ENCODE peak calls at places on chromosomes 4 and X, in nine cellular contexts. A is uterus, Q is K562, I is HCT116, M is transverse colon, P is A549, V is ovary, G is heart left ventricle, J is testis. R is an unnamed sample.

GRCh38 chr4:42371306-42372063 is 25.8 kb upstream of the SHISA3 start:
- DNase-seq in G (no peak), J (peak; percentile 37), M (no peak), P (peak; percentile 53), Q (peak; percentile 19), I (peak; percentile 33), A (no peak), V (no peak), R (no peak)

GRCh38 chr4:2354760-2355159 is 63.7 kb downstream of the ZFYVE28 start:
- DNase-seq in M (peak; percentile 5), A (no peak), Q (no peak), G (no peak), P (no peak), I (no peak), J (no peak), V (no peak), R (no peak)

GRCh38 chr4:10123227-10124101 is 6.9 kb upstream of the WDR1 start:
- DNase-seq in Q (no peak), V (no peak), G (no peak), P (no peak), M (peak; percentile 58), A (no peak), I (no peak), J (no peak), R (no peak)

GRCh38 chr4:145614235-145614615 is 5.0 kb upstream of the MMAA start:
- DNase-seq in I (no peak), G (no peak), V (no peak), A (no peak), Q (no peak), M (no peak), J (no peak), P (no peak), R (no peak)

GRCh38 chrX:31459361-31459760 is 387.5 kb upstream of the FTHL17 start:
- DNase-seq in A (no peak), J (no peak), G (no peak), I (no peak), V (no peak), P (no peak), M (no peak), Q (no peak), R (no peak)

GRCh38 chrX:46782034-46782433 is 23.1 kb upstream of the SLC9A7 start:
- DNase-seq in I (no peak), V (no peak), M (no peak), P (no peak), J (no peak), G (no peak), A (no peak), Q (no peak), R (no peak)

GRCh38 chr4:141771889-141772830 is 135.8 kb downstream of the IL15 start:
- DNase-seq in V (no peak), G (no peak), J (no peak), Q (no peak), P (peak; percentile 21), M (no peak), I (no peak), A (no peak), R (no peak)

GRCh38 chrX:41148553-41148952 is 63.3 kb downstream of the USP9X start:
- DNase-seq in Q (no peak), I (no peak), P (no peak), V (no peak), J (no peak), A (no peak), G (no peak), M (no peak), R (no peak)

GRCh38 chr4:87620086-87620485 is 11.8 kb downstream of the DSPP start:
- DNase-seq in G (no peak), J (no peak), V (no peak), Q (no peak), M (no peak), P (no peak), I (no peak), A (no peak), R (no peak)

GRCh38 chrX:107496786-107497185 is 47.3 kb downstream of the FRMPD3 start:
- DNase-seq in J (no peak), A (no peak), P (no peak), V (no peak), G (no peak), I (no peak), Q (no peak), M (no peak), R (no peak)

GRCh38 chr4:101774807-101775206 is 15.7 kb upstream of the BANK1 start:
- DNase-seq in G (no peak), J (no peak), I (no peak), M (no peak), A (no peak), Q (no peak), P (peak; percentile 43), V (no peak), R (no peak)

GRCh38 chrX:17369294-17369693 is 5.7 kb upstream of the NHS start:
- DNase-seq in V (no peak), G (no peak), Q (no peak), P (no peak), J (no peak), A (no peak), M (no peak), I (no peak), R (no peak)

GRCh38 chrX:15623074-15623473 is 22.3 kb upstream of the ACE2 start:
- DNase-seq in Q (no peak), G (no peak), P (no peak), I (no peak), V (no peak), A (no peak), J (no peak), M (no peak), R (no peak)

GRCh38 chr4:90545380-90545779 is 418.2 kb downstream of the CCSER1 start:
- DNase-seq in P (no peak), G (no peak), J (no peak), Q (no peak), M (no peak), I (no peak), V (no peak), A (no peak), R (no peak)

GRCh38 chrX:13029831-13030771 is 14.3 kb downstream of the FAM9C start:
- DNase-seq in Q (no peak), G (no peak), P (peak; percentile 77), J (no peak), V (no peak), A (no peak), M (peak; percentile 64), I (no peak), R (no peak)

GRCh38 chrX:79375340-79375739 is 8.2 kb upstream of the ITM2A start:
- DNase-seq in Q (no peak), G (no peak), V (no peak), J (no peak), A (no peak), M (no peak), I (no peak), P (no peak), R (no peak)

GRCh38 chrX:21745756-21746155 is 12.2 kb downstream of the SMPX start:
- DNase-seq in Q (peak; percentile 23), V (no peak), J (peak; percentile 51), G (peak; percentile 26), I (no peak), P (peak; percentile 24), M (peak; percentile 28), A (no peak), R (peak; percentile 36)

GRCh38 chr4:37415845-37416369 is 171.4 kb downstream of the NWD2 start:
- DNase-seq in G (no peak), V (no peak), J (no peak), A (no peak), I (no peak), P (no peak), Q (no peak), M (no peak), R (no peak)

GRCh38 chrX:149877636-149878035 is 3.3 kb upstream of the MAGEA8 start:
- DNase-seq in V (no peak), I (no peak), P (peak; percentile 6), J (no peak), A (no peak), M (no peak), G (no peak), Q (no peak), R (no peak)

GRCh38 chrX:79601336-79602131 is 234.4 kb upstream of the ITM2A start:
- DNase-seq in V (no peak), M (peak; percentile 12), I (no peak), Q (no peak), G (no peak), J (no peak), P (no peak), A (no peak), R (no peak)

GRCh38 chr4:15792974-15793373 is 14.8 kb downstream of the CD38 start:
- DNase-seq in V (no peak), M (no peak), A (no peak), J (no peak), Q (no peak), G (no peak), P (no peak), I (no peak), R (no peak)
- H3K9me3 ChIP-seq in V (no peaks in the 10 kb centered on the region), M (no peaks in the 10 kb centered on the region), A (no peaks in the 10 kb centered on the region), J (no peaks in the 10 kb centered on the region), Q (no peaks in the 10 kb centered on the region), G (no peaks in the 10 kb centered on the region), P (no peaks in the 10 kb centered on the region), I (no peaks in the 10 kb centered on the region), R (no peaks in the 10 kb centered on the region)

DNA sequence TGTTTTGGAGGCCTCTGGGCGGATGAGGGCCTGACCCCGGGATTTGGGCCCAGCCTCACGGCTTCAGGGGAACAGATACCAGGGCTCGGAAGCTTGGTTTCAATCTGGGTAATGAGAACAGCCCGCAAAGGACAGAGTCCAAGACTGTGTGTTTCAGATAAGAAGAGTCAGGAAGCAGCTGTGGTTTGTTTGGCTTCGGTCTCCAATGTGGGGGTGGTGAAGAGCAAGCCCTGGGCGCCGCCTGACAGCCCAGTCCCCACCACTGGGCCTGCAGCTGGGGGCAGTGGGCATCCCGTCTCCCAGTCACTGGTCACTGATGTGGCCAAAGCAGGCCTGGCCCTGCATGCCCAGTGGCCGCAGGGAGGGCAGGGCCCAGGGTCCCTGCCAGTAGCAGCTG is 9.1 kb downstream of the WFS1 start:
- DNase-seq in G (peak; percentile 77), P (no peak), I (no peak), Q (peak; percentile 43), V (peak; percentile 92), A (peak; percentile 66), J (peak; percentile 87), M (peak; percentile 56), R (no peak)
- TF ChIP-seq POLR2A in G (no peak), P (no peak), I (no peak), Q (no peak), V (no peak), A (no peak), J (no peak), M (no peak), R (no peak)

GRCh38 chrX:56288607-56289006 is 56.5 kb downstream of the KLF8 start:
- DNase-seq in I (no peak), A (no peak), M (no peak), P (no peak), G (no peak), J (no peak), Q (no peak), V (no peak), R (no peak)
- H3K9me3 ChIP-seq in I (no peaks in the 10 kb centered on the region), A (no peaks in the 10 kb centered on the region), M (no peaks in the 10 kb centered on the region), P (no peaks in the 10 kb centered on the region), G (no peaks in the 10 kb centered on the region), J (no peaks in the 10 kb centered on the region), Q (no peaks in the 10 kb centered on the region), V (no peaks in the 10 kb centered on the region), R (peaks cover 20% of the 10 kb centered on the region)

DNA sequence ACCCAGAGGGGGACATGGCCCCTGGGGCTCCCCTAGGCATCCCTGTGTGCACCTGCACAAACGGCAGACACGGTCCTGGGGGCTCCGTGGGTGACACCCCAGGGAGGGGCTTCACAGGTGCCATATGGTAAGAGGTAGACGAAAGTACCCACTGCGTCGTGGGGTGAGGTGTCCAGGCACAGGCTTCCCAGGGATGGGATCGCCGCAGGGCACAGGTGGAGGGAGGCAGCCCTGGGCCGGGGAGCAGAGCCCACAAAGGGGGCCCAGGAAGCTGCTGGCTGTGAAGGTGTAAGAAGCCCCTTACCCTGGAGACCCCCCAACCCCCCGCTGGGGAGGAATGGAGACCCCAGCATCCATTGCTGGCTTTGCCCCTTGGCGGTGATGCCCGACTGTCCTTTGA is 10.9 kb downstream of the SH3TC1 start:
- DNase-seq in I (no peak), J (no peak), Q (no peak), V (no peak), M (no peak), A (no peak), P (no peak), G (no peak), R (no peak)
- TF ChIP-seq POLR2A in I (no peak), J (no peak), Q (no peak), V (no peak), M (no peak), A (no peak), P (no peak), G (no peak), R (no peak)

R was measured in stomach.